ENCODE peak calls at places on chromosomes 4 and X, in eight cellular contexts. K is trophoblast cell, M is mammary epithelial cell, C is astrocyte, N is PC-3, T is fibroblast of lung, V is IMR-90, P is Karpas-422. D is an unnamed sample.

GRCh38 chr4:33850503-33850902 is 2393.8 kb downstream of the ARAP2 start:
- DNase-seq in K (no peak), M (peak), C (peak), N (no peak), T (no peak), V (no peak), P (no peak), D (no peak)

GRCh38 chr4:128908735-128909134 is 99.2 kb downstream of the JADE1 start:
- DNase-seq in K (no peak), M (no peak), C (no peak), N (no peak), T (peak), V (peak), P (no peak), D (no peak)

GRCh38 chr4:22504931-22505330 is 10.9 kb downstream of the ADGRA3 start:
- DNase-seq in K (no peak), M (peak), C (peak), N (peak), T (no peak), V (peak), P (no peak), D (no peak)

GRCh38 chrX:70476934-70477733 is 32.5 kb downstream of the DLG3 start:
- DNase-seq in K (no peak), M (peak), C (peak), N (peak), T (peak), V (peak), P (no peak), D (peak)

GRCh38 chr4:100688368-100688767 is 170.5 kb upstream of the EMCN start:
- DNase-seq in K (no peak), M (no peak), C (no peak), N (no peak), T (no peak), V (no peak), P (no peak), D (peak)

GRCh38 chrX:129769467-129770154 is 10.1 kb upstream of the SASH3 start:
- DNase-seq in K (no peak), M (no peak), C (no peak), N (no peak), T (no peak), V (no peak), P (peak), D (no peak)

GRCh38 chrX:18026171-18026570 is 165.1 kb upstream of the RAI2 start:
- DNase-seq in K (no peak), M (no peak), C (no peak), N (peak), T (peak), V (no peak), P (no peak), D (no peak)

GRCh38 chr4:75048208-75048879 is 115.4 kb downstream of the PARM1 start:
- DNase-seq in K (no peak), M (no peak), C (no peak), N (peak), T (no peak), V (no peak), P (no peak), D (no peak)

GRCh38 chr4:27198246-27198645 is 337.6 kb downstream of the STIM2 start:
- DNase-seq in K (no peak), M (no peak), C (no peak), N (no peak), T (no peak), V (no peak), P (no peak), D (no peak)
- H3K9ac ChIP-seq in K (no peak), M (no peak), C (no peak), N (no peak), T (no peak), V (no peak), P (no peak), D (no peak)

DNA sequence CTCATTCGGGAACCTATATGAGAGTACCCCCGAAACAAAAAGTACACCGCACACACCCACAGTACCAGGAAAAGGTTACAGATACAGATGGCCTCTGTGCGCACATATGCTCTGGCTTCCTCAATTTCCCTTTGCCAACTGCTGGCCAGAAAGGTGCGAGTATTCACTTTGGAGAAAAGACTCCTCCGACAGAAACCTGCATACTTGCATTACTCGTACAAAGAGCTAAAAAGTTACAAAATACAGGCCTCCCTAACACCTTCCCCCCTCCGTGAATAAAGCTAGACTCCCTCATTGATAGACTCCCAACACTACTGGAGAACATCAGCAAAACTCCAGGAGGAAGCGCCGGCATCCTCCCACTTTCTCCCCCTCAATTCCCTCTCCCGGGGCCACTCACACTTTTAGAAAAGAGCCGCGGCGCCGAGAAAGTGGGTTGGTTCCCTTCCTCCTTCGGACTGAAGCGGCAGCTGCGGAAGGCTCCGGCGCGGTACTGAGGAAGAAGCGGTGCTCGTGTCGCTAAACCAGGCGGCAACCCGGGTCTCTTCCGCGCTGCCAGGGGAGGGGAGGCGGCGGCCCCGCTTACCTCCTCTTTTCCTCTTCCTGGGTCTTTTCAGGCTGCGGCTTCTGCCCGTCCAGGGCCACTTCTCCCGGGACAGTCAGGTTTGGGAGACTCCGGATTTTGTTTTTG is 1.2 kb downstream of the FBXW7 start:
- DNase-seq in K (peak), M (peak), C (peak), N (no peak), T (peak), V (no peak), P (peak), D (peak)
- H3K4me3 ChIP-seq in K (peak), M (peak), C (peak), N (peak), T (peak), V (peak), P (peak), D (peak)

GRCh38 chrX:39771089-39771488 is 326.7 kb downstream of the BCOR start:
- DNase-seq in K (no peak), M (no peak), C (no peak), N (no peak), T (no peak), V (no peak), P (no peak), D (no peak)

GRCh38 chrX:39769748-39770147 is 328.0 kb downstream of the BCOR start:
- DNase-seq in K (no peak), M (no peak), C (no peak), N (no peak), T (no peak), V (no peak), P (no peak), D (no peak)

GRCh38 chrX:39773923-39774803 is 323.6 kb downstream of the BCOR start:
- DNase-seq in K (no peak), M (no peak), C (peak), N (no peak), T (peak), V (peak), P (no peak), D (no peak)

GRCh38 chrX:39773150-39773549 is 324.6 kb downstream of the BCOR start:
- DNase-seq in K (no peak), M (no peak), C (no peak), N (no peak), T (no peak), V (no peak), P (no peak), D (no peak)

DNA sequence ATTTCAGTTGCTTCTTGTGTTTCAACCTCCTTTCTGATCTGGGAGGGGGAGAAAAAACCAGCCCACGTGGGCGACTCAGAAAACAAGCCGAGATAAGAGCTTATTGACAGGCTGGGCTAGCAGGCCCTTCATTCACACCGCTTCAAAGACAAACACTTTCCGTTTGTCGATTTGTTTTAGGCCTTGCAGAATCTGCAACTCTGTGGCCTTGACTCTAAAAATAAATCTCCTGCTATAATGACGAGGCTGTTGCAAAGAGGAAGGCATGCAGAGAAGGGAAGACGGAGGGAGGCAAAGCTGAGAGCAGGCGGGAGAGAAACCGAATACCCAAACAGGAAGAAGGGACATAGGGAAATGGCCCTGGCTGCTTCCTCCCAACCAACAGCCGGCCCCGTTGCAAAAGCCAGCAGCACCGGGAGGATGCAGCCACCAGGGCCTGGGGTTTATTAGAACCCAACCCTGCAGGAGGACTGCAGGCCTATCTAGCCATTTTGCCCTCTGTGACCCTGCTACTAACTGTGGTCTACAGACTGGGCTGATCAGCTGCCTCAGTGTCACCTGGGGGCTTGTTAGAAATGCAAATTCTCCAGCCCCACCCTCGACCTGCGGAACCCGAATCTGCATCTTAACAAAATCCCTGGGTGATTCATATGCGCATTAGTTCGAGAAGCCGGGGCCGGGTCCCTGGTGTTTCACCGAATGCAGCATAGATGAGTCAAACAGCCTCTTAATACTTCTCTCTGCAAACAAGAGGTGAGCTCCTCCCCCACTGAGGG is 325.5 kb downstream of the BCOR start:
- DNase-seq in K (no peak), M (no peak), C (peak), N (peak), T (peak), V (peak), P (no peak), D (no peak)
- H3K9ac ChIP-seq in K (no peak), M (no peak), C (peak), N (no peak), T (peak), V (no peak), P (no peak), D (no peak)

GRCh38 chrX:22360129-22360528 is 87.4 kb downstream of the CBLL2 start:
- DNase-seq in K (no peak), M (no peak), C (no peak), N (no peak), T (no peak), V (no peak), P (no peak), D (no peak)
- H3K4me3 ChIP-seq in K (no peak), M (no peak), C (no peak), N (no peak), T (no peak), V (no peak), P (no peak), D (no peak)

DNA sequence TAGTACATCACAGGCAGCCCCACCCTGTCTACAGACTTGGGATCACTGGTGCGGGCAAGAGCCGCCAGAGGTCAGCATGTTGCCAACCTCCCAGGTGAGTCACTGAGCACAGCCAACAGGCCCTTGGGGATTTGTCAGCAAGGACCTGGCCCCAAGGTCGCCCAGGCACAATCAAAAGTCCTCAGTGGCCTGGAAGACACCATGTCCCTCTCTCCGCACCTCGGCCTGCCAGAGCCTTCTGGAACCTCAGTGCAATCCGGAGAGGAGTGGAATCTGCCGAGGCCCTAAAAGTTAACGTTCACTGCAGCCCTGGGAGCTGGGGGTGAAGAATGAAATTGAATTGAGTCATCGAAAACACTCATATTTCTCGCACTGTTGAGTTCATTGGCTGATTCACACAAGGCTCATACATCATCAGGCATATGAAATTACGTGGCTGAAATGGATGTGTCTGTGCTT is 74.3 kb downstream of the WFS1 start:
- DNase-seq in K (peak), M (peak), C (peak), N (peak), T (peak), V (peak), P (peak), D (peak)
- H3K9ac ChIP-seq in K (no peak), M (no peak), C (peak), N (peak), T (no peak), V (no peak), P (no peak), D (no peak)

DNA sequence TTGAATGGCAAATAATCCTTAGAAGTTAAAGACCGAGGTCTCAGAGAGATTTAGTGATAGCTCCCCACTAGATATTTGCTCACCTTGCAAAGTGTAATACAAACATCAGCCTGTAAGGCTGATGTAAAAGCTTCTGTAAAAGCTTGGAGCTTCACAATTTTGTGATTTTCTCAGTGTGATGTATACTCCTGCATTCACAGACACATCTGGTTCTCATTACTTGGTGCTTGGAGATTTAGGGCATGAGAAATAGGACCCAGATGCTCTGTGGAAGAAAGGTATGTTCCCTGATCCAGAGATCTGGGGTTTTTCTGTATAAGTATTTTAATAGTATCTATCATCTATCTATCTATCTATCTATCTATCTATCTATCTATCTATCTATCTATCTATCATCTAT is 1664.3 kb downstream of the C4orf33 start:
- DNase-seq in K (no peak), M (no peak), C (no peak), N (no peak), T (no peak), V (no peak), P (no peak), D (peak)
- H3K4me3 ChIP-seq in K (no peak), M (no peak), C (no peak), N (no peak), T (no peak), V (no peak), P (no peak), D (no peak)

GRCh38 chrX:106726485-106727437 is at the start of gene RNF128:
- DNase-seq in K (peak), M (peak), C (peak), N (peak), T (peak), V (peak), P (no peak), D (peak)
- H3K9ac ChIP-seq in K (no peak), M (peak), C (peak), N (no peak), T (peak), V (no peak), P (no peak), D (no peak)

GRCh38 chr4:17616283-17616682 is 1.8 kb downstream of the MED28 start:
- DNase-seq in K (no peak), M (no peak), C (no peak), N (no peak), T (no peak), V (no peak), P (no peak), D (no peak)
- H3K4me3 ChIP-seq in K (no peak), M (no peak), C (no peak), N (peak), T (peak), V (no peak), P (no peak), D (peak)